ENCODE peak calls at places on chromosomes 6 and 20, in seven cellular contexts. One of them, this sample, is unnamed.

GRCh38 chr20:330233-331149 is 5.1 kb downstream of the SOX12 start:
- DNase-seq in heart right ventricle: peak; percentile 59
- DNase-seq in lung: peak; percentile 55
- DNase-seq in CD8-positive, alpha-beta T cell: peak; percentile 66
- DNase-seq in A549: peak; percentile 79
- DNase-seq in ovary: peak; percentile 61
- DNase-seq in heart left ventricle: peak; percentile 49
- DNase-seq in this sample: no peak

GRCh38 chr6:37049990-37050853 is 44.8 kb downstream of the FGD2 start:
- DNase-seq in ovary: no peak
- DNase-seq in lung: peak; percentile 76
- DNase-seq in A549: no peak
- DNase-seq in heart right ventricle: peak; percentile 71
- DNase-seq in CD8-positive, alpha-beta T cell: peak; percentile 45
- DNase-seq in heart left ventricle: peak; percentile 82
- DNase-seq in this sample: no peak

GRCh38 chr6:73234732-73235131 is 9.4 kb upstream of the KHDC1L start:
- DNase-seq in CD8-positive, alpha-beta T cell: no peak
- DNase-seq in lung: no peak
- DNase-seq in ovary: no peak
- DNase-seq in heart left ventricle: no peak
- DNase-seq in heart right ventricle: no peak
- DNase-seq in A549: peak; percentile 38
- DNase-seq in this sample: no peak

GRCh38 chr6:47256361-47256760 is 53.3 kb downstream of the TNFRSF21 start:
- DNase-seq in lung: no peak
- DNase-seq in heart left ventricle: no peak
- DNase-seq in CD8-positive, alpha-beta T cell: no peak
- DNase-seq in A549: no peak
- DNase-seq in ovary: no peak
- DNase-seq in heart right ventricle: no peak
- DNase-seq in this sample: no peak

GRCh38 chr6:30163090-30163917 is at the start of gene TRIM15:
- DNase-seq in A549: no peak
- DNase-seq in ovary: no peak
- DNase-seq in CD8-positive, alpha-beta T cell: peak; percentile 15
- DNase-seq in heart left ventricle: no peak
- DNase-seq in lung: no peak
- DNase-seq in heart right ventricle: no peak
- DNase-seq in this sample: no peak

GRCh38 chr6:17212541-17213371 is 68.4 kb upstream of the RBM24 start:
- DNase-seq in ovary: no peak
- DNase-seq in heart left ventricle: peak; percentile 59
- DNase-seq in A549: no peak
- DNase-seq in CD8-positive, alpha-beta T cell: no peak
- DNase-seq in lung: no peak
- DNase-seq in heart right ventricle: peak; percentile 48
- DNase-seq in this sample: no peak

GRCh38 chr20:4471221-4471620 is 250.5 kb upstream of the PRND start:
- DNase-seq in CD8-positive, alpha-beta T cell: no peak
- DNase-seq in heart left ventricle: no peak
- DNase-seq in lung: no peak
- DNase-seq in ovary: no peak
- DNase-seq in heart right ventricle: no peak
- DNase-seq in A549: no peak
- DNase-seq in this sample: no peak

GRCh38 chr20:24027229-24027628 is 38.6 kb upstream of the GGTLC1 start:
- DNase-seq in lung: peak; percentile 42
- DNase-seq in CD8-positive, alpha-beta T cell: peak; percentile 71
- DNase-seq in heart right ventricle: peak; percentile 54
- DNase-seq in ovary: no peak
- DNase-seq in heart left ventricle: peak; percentile 70
- DNase-seq in A549: no peak
- DNase-seq in this sample: no peak

GRCh38 chr6:108795122-108795521 is 53.1 kb upstream of the ARMC2 start:
- DNase-seq in heart left ventricle: no peak
- DNase-seq in heart right ventricle: no peak
- DNase-seq in ovary: no peak
- DNase-seq in lung: no peak
- DNase-seq in CD8-positive, alpha-beta T cell: no peak
- DNase-seq in A549: no peak
- DNase-seq in this sample: no peak

GRCh38 chr20:51597389-51598231 is 55.1 kb upstream of the NFATC2 start:
- DNase-seq in A549: no peak
- DNase-seq in heart right ventricle: no peak
- DNase-seq in heart left ventricle: no peak
- DNase-seq in ovary: no peak
- DNase-seq in CD8-positive, alpha-beta T cell: no peak
- DNase-seq in lung: no peak
- DNase-seq in this sample: no peak

GRCh38 chr6:82033631-82034211 is 213.8 kb downstream of the IBTK start:
- DNase-seq in CD8-positive, alpha-beta T cell: no peak
- DNase-seq in heart left ventricle: peak; percentile 68
- DNase-seq in A549: no peak
- DNase-seq in heart right ventricle: peak; percentile 82
- DNase-seq in lung: no peak
- DNase-seq in ovary: no peak
- DNase-seq in this sample: no peak

GRCh38 chr20:6575912-6576391 is 191.5 kb upstream of the BMP2 start:
- DNase-seq in A549: no peak
- DNase-seq in lung: no peak
- DNase-seq in heart left ventricle: no peak
- DNase-seq in ovary: no peak
- DNase-seq in CD8-positive, alpha-beta T cell: no peak
- DNase-seq in heart right ventricle: no peak
- DNase-seq in this sample: no peak

GRCh38 chr20:18288748-18289705 is 700 bp downstream of the ZNF133 start:
- DNase-seq in A549: no peak
- DNase-seq in heart right ventricle: no peak
- DNase-seq in lung: peak; percentile 30
- DNase-seq in CD8-positive, alpha-beta T cell: no peak
- DNase-seq in ovary: peak; percentile 30
- DNase-seq in heart left ventricle: no peak
- DNase-seq in this sample: no peak

GRCh38 chr20:24879875-24880274 is 69.2 kb upstream of the CST7 start:
- DNase-seq in heart left ventricle: no peak
- DNase-seq in A549: no peak
- DNase-seq in lung: no peak
- DNase-seq in CD8-positive, alpha-beta T cell: no peak
- DNase-seq in ovary: no peak
- DNase-seq in heart right ventricle: no peak
- DNase-seq in this sample: no peak

GRCh38 chr6:8065519-8065911 is 1.3 kb upstream of the BLOC1S5 start:
- DNase-seq in heart right ventricle: no peak
- DNase-seq in ovary: no peak
- DNase-seq in CD8-positive, alpha-beta T cell: no peak
- DNase-seq in lung: no peak
- DNase-seq in heart left ventricle: no peak
- DNase-seq in A549: no peak
- DNase-seq in this sample: no peak

GRCh38 chr6:40937491-40937890 is 101.5 kb downstream of the UNC5CL start:
- DNase-seq in A549: no peak
- DNase-seq in heart left ventricle: no peak
- DNase-seq in lung: no peak
- DNase-seq in heart right ventricle: no peak
- DNase-seq in ovary: no peak
- DNase-seq in CD8-positive, alpha-beta T cell: no peak
- DNase-seq in this sample: no peak

GRCh38 chr20:23156170-23156841 is 70.2 kb upstream of the CD93 start:
- DNase-seq in lung: no peak
- DNase-seq in CD8-positive, alpha-beta T cell: no peak
- DNase-seq in heart right ventricle: no peak
- DNase-seq in A549: peak; percentile 41
- DNase-seq in heart left ventricle: peak; percentile 66
- DNase-seq in ovary: no peak
- DNase-seq in this sample: no peak

GRCh38 chr6:132505158-132505557 is 7.8 kb downstream of the STX7 start:
- DNase-seq in heart right ventricle: no peak
- DNase-seq in heart left ventricle: no peak
- DNase-seq in CD8-positive, alpha-beta T cell: no peak
- DNase-seq in lung: no peak
- DNase-seq in ovary: no peak
- DNase-seq in A549: no peak
- DNase-seq in this sample: no peak
- H3K4me3 ChIP-seq in heart right ventricle: no peak overlapping the region
- H3K4me3 ChIP-seq in heart left ventricle: no peak overlapping the region
- H3K4me3 ChIP-seq in CD8-positive, alpha-beta T cell: no peak overlapping the region
- H3K4me3 ChIP-seq in lung: no peak overlapping the region
- H3K4me3 ChIP-seq in ovary: no peak overlapping the region
- H3K4me3 ChIP-seq in A549: no peak overlapping the region
- H3K4me3 ChIP-seq in this sample: no peak overlapping the region

DNA sequence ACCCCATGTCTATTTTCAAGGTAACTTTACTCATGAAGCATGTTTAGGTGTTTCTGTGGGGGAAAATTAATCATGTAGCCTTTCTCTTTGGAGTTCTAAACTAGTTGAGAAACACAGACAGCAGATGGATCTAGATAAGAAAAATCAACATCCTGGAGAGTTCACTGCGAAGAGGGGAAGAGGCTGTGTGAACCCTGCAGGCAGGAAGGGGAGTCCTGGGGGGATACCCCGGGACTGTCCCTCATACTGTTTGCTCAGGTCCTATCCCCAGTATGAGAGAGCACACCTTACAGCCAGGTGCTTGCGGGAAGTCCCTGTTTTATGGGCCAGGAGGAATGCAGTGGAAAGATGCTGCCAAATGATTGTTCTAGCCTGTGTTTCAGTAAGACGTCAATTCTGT is 32.7 kb downstream of the CHMP4B start:
- DNase-seq in heart right ventricle: no peak
- DNase-seq in CD8-positive, alpha-beta T cell: no peak
- DNase-seq in ovary: no peak
- DNase-seq in A549: no peak
- DNase-seq in heart left ventricle: peak; percentile 7
- DNase-seq in lung: no peak
- DNase-seq in this sample: no peak
- TF ChIP-seq CTCF in heart right ventricle: no peak
- TF ChIP-seq CTCF in CD8-positive, alpha-beta T cell: no peak
- TF ChIP-seq CTCF in ovary: no peak
- TF ChIP-seq CTCF in A549: no peak
- TF ChIP-seq CTCF in heart left ventricle: no peak
- TF ChIP-seq CTCF in lung: no peak
- TF ChIP-seq CTCF in this sample: no peak

GRCh38 chr6:10554826-10555225 is 33.7 kb downstream of the GCNT2 start:
- DNase-seq in A549: no peak
- DNase-seq in CD8-positive, alpha-beta T cell: no peak
- DNase-seq in heart right ventricle: no peak
- DNase-seq in ovary: no peak
- DNase-seq in lung: no peak
- DNase-seq in heart left ventricle: no peak
- DNase-seq in this sample: no peak
- H3K4me3 ChIP-seq in A549: no peak overlapping the region
- H3K4me3 ChIP-seq in CD8-positive, alpha-beta T cell: no peak overlapping the region
- H3K4me3 ChIP-seq in heart right ventricle: no peak overlapping the region
- H3K4me3 ChIP-seq in ovary: no peak overlapping the region
- H3K4me3 ChIP-seq in lung: no peak overlapping the region
- H3K4me3 ChIP-seq in heart left ventricle: no peak overlapping the region
- H3K4me3 ChIP-seq in this sample: no peak overlapping the region

DNA sequence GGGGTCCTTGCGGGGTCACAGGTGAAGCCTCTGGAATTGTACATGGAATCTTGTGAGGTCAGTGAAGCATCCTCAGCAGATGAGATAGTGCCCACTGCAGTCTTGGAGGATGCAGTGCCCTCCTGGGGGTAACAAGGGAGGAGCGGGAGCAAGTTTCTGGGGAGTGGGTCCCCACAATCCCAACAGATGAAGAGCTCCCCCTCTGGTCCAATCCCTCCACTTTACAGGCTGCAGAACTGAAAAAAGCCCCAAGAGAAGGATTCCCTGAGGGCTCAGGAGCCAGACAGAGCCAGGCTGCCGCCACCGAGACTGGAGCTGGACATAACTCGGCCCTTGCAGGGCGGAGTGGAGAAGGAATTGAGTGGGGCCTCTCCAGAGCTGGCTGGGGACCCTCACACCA is 52.4 kb downstream of the TTI1 start:
- DNase-seq in CD8-positive, alpha-beta T cell: no peak
- DNase-seq in ovary: no peak
- DNase-seq in lung: no peak
- DNase-seq in A549: no peak
- DNase-seq in heart right ventricle: no peak
- DNase-seq in heart left ventricle: no peak
- DNase-seq in this sample: no peak
- TF ChIP-seq CTCF in CD8-positive, alpha-beta T cell: no peak
- TF ChIP-seq CTCF in ovary: no peak
- TF ChIP-seq CTCF in lung: no peak
- TF ChIP-seq CTCF in A549: no peak
- TF ChIP-seq CTCF in heart right ventricle: no peak
- TF ChIP-seq CTCF in heart left ventricle: no peak
- TF ChIP-seq CTCF in this sample: no peak

GRCh38 chr6:101980924-101981323 is 587.4 kb downstream of the GRIK2 start:
- DNase-seq in ovary: no peak
- DNase-seq in A549: no peak
- DNase-seq in CD8-positive, alpha-beta T cell: no peak
- DNase-seq in lung: no peak
- DNase-seq in heart left ventricle: no peak
- DNase-seq in heart right ventricle: no peak
- DNase-seq in this sample: no peak
- H3K4me3 ChIP-seq in ovary: no peak overlapping the region
- H3K4me3 ChIP-seq in A549: no peak overlapping the region
- H3K4me3 ChIP-seq in CD8-positive, alpha-beta T cell: no peak overlapping the region
- H3K4me3 ChIP-seq in lung: no peak overlapping the region
- H3K4me3 ChIP-seq in heart left ventricle: no peak overlapping the region
- H3K4me3 ChIP-seq in heart right ventricle: no peak overlapping the region
- H3K4me3 ChIP-seq in this sample: no peak overlapping the region

GRCh38 chr6:161138545-161139303 is 135.1 kb downstream of the AGPAT4 start:
- DNase-seq in CD8-positive, alpha-beta T cell: no peak
- DNase-seq in heart right ventricle: no peak
- DNase-seq in lung: peak; percentile 21
- DNase-seq in heart left ventricle: no peak
- DNase-seq in ovary: no peak
- DNase-seq in A549: no peak
- DNase-seq in this sample: no peak

GRCh38 chr6:161135695-161136591 is 137.9 kb downstream of the AGPAT4 start:
- DNase-seq in lung: no peak
- DNase-seq in heart left ventricle: no peak
- DNase-seq in CD8-positive, alpha-beta T cell: no peak
- DNase-seq in heart right ventricle: no peak
- DNase-seq in A549: no peak
- DNase-seq in ovary: no peak
- DNase-seq in this sample: no peak

GRCh38 chr6:161137839-161138544 is 135.9 kb downstream of the AGPAT4 start:
- DNase-seq in A549: no peak
- DNase-seq in lung: no peak
- DNase-seq in heart right ventricle: no peak
- DNase-seq in heart left ventricle: no peak
- DNase-seq in CD8-positive, alpha-beta T cell: no peak
- DNase-seq in ovary: no peak
- DNase-seq in this sample: no peak

GRCh38 chr6:161136655-161137054 is 137.2 kb downstream of the AGPAT4 start:
- DNase-seq in heart left ventricle: no peak
- DNase-seq in A549: no peak
- DNase-seq in ovary: no peak
- DNase-seq in CD8-positive, alpha-beta T cell: no peak
- DNase-seq in lung: no peak
- DNase-seq in heart right ventricle: no peak
- DNase-seq in this sample: no peak

GRCh38 chr6:161137320-161137719 is 136.5 kb downstream of the AGPAT4 start:
- DNase-seq in heart left ventricle: no peak
- DNase-seq in ovary: no peak
- DNase-seq in CD8-positive, alpha-beta T cell: no peak
- DNase-seq in A549: no peak
- DNase-seq in lung: no peak
- DNase-seq in heart right ventricle: no peak
- DNase-seq in this sample: no peak
- TF ChIP-seq CTCF in heart left ventricle: no peak
- TF ChIP-seq CTCF in ovary: no peak
- TF ChIP-seq CTCF in CD8-positive, alpha-beta T cell: no peak
- TF ChIP-seq CTCF in A549: no peak
- TF ChIP-seq CTCF in lung: no peak
- TF ChIP-seq CTCF in heart right ventricle: no peak
- TF ChIP-seq CTCF in this sample: no peak